ENCODE peak calls at places on chromosomes 7 and 10, in six cellular contexts. One of them, this sample, is unnamed.

GRCh38 chr7:139906879-139907278 is 77.8 kb downstream of the TBXAS1 start:
- DNase-seq in trophoblast cell: no peak
- DNase-seq in mesenchymal stem cell: no peak
- DNase-seq in H1: no peak
- DNase-seq in IMR-90: no peak
- DNase-seq in mesendoderm: no peak
- DNase-seq in this sample: no peak

GRCh38 chr7:20229652-20230500 is 12.7 kb upstream of the MACC1 start:
- DNase-seq in mesendoderm: no peak
- DNase-seq in IMR-90: peak
- DNase-seq in mesenchymal stem cell: peak
- DNase-seq in H1: no peak
- DNase-seq in trophoblast cell: peak
- DNase-seq in this sample: no peak

GRCh38 chr7:103446046-103446520 is at the start of gene SLC26A5:
- DNase-seq in H1: no peak
- DNase-seq in mesenchymal stem cell: no peak
- DNase-seq in mesendoderm: peak
- DNase-seq in trophoblast cell: peak
- DNase-seq in IMR-90: no peak
- DNase-seq in this sample: peak

GRCh38 chr7:77954773-77955562 is 156.4 kb downstream of the PHTF2 start:
- DNase-seq in mesenchymal stem cell: peak
- DNase-seq in mesendoderm: no peak
- DNase-seq in trophoblast cell: no peak
- DNase-seq in H1: no peak
- DNase-seq in IMR-90: peak
- DNase-seq in this sample: no peak

GRCh38 chr10:96642973-96643372 is 56.2 kb upstream of the TM9SF3 start:
- DNase-seq in H1: peak
- DNase-seq in mesendoderm: peak
- DNase-seq in trophoblast cell: peak
- DNase-seq in mesenchymal stem cell: no peak
- DNase-seq in IMR-90: peak
- DNase-seq in this sample: peak

GRCh38 chr7:43750016-43750887 is 8.2 kb upstream of the BLVRA start:
- DNase-seq in mesenchymal stem cell: no peak
- DNase-seq in IMR-90: peak
- DNase-seq in mesendoderm: peak
- DNase-seq in H1: no peak
- DNase-seq in trophoblast cell: no peak
- DNase-seq in this sample: no peak

GRCh38 chr10:127962205-127962604 is 55.3 kb downstream of the PTPRE start:
- DNase-seq in IMR-90: no peak
- DNase-seq in H1: no peak
- DNase-seq in mesenchymal stem cell: no peak
- DNase-seq in trophoblast cell: no peak
- DNase-seq in mesendoderm: no peak
- DNase-seq in this sample: no peak

GRCh38 chr10:132665946-132666732 is 119.8 kb downstream of the NKX6-2 start:
- DNase-seq in mesendoderm: no peak
- DNase-seq in IMR-90: peak
- DNase-seq in trophoblast cell: peak
- DNase-seq in mesenchymal stem cell: peak
- DNase-seq in H1: no peak
- DNase-seq in this sample: no peak

GRCh38 chr7:75971961-75972763 is 22.2 kb downstream of the TMEM120A start:
- DNase-seq in mesendoderm: peak
- DNase-seq in IMR-90: no peak
- DNase-seq in H1: no peak
- DNase-seq in trophoblast cell: peak
- DNase-seq in mesenchymal stem cell: peak
- DNase-seq in this sample: no peak

GRCh38 chr10:118031351-118032075 is 15.2 kb downstream of the RAB11FIP2 start:
- DNase-seq in H1: no peak
- DNase-seq in trophoblast cell: no peak
- DNase-seq in mesenchymal stem cell: no peak
- DNase-seq in mesendoderm: no peak
- DNase-seq in IMR-90: no peak
- DNase-seq in this sample: no peak

GRCh38 chr7:35398518-35398917 is 144.6 kb upstream of the TBX20 start:
- DNase-seq in H1: no peak
- DNase-seq in mesendoderm: no peak
- DNase-seq in trophoblast cell: no peak
- DNase-seq in mesenchymal stem cell: no peak
- DNase-seq in IMR-90: no peak
- DNase-seq in this sample: no peak

GRCh38 chr10:11446895-11447294 is 164.6 kb downstream of the USP6NL start:
- DNase-seq in mesendoderm: no peak
- DNase-seq in mesenchymal stem cell: no peak
- DNase-seq in H1: no peak
- DNase-seq in trophoblast cell: no peak
- DNase-seq in IMR-90: no peak
- DNase-seq in this sample: no peak

GRCh38 chr7:105353752-105354328 is 34.9 kb downstream of the SRPK2 start:
- DNase-seq in mesenchymal stem cell: peak
- DNase-seq in mesendoderm: no peak
- DNase-seq in IMR-90: no peak
- DNase-seq in H1: no peak
- DNase-seq in trophoblast cell: no peak
- DNase-seq in this sample: no peak

GRCh38 chr7:152103066-152103465 is 77.6 kb downstream of the GALNT11 start:
- DNase-seq in H1: no peak
- DNase-seq in mesendoderm: no peak
- DNase-seq in trophoblast cell: peak
- DNase-seq in IMR-90: no peak
- DNase-seq in mesenchymal stem cell: no peak
- DNase-seq in this sample: no peak

GRCh38 chr7:158423190-158423555 is 164.4 kb downstream of the PTPRN2 start:
- DNase-seq in trophoblast cell: no peak
- DNase-seq in IMR-90: no peak
- DNase-seq in mesenchymal stem cell: no peak
- DNase-seq in H1: no peak
- DNase-seq in mesendoderm: no peak
- DNase-seq in this sample: no peak

GRCh38 chr10:17684537-17684936 is 40.6 kb downstream of the STAM start:
- DNase-seq in trophoblast cell: no peak
- DNase-seq in IMR-90: no peak
- DNase-seq in mesenchymal stem cell: no peak
- DNase-seq in mesendoderm: no peak
- DNase-seq in H1: no peak
- DNase-seq in this sample: no peak

GRCh38 chr10:118309911-118310310 is 32.2 kb downstream of the FAM204A start:
- DNase-seq in trophoblast cell: no peak
- DNase-seq in IMR-90: no peak
- DNase-seq in mesendoderm: no peak
- DNase-seq in mesenchymal stem cell: no peak
- DNase-seq in H1: no peak
- DNase-seq in this sample: no peak

GRCh38 chr7:65798111-65799075 is 74.5 kb upstream of the VKORC1L1 start:
- DNase-seq in mesendoderm: peak
- DNase-seq in mesenchymal stem cell: peak
- DNase-seq in H1: no peak
- DNase-seq in trophoblast cell: peak
- DNase-seq in IMR-90: peak
- DNase-seq in this sample: no peak

GRCh38 chr7:4726051-4726450 is 44.0 kb downstream of the FOXK1 start:
- DNase-seq in IMR-90: no peak
- DNase-seq in H1: no peak
- DNase-seq in mesenchymal stem cell: peak
- DNase-seq in trophoblast cell: no peak
- DNase-seq in mesendoderm: no peak
- DNase-seq in this sample: no peak
- H3K4me3 ChIP-seq in IMR-90: no peak
- H3K4me3 ChIP-seq in H1: no peak
- H3K4me3 ChIP-seq in mesenchymal stem cell: no peak
- H3K4me3 ChIP-seq in trophoblast cell: no peak
- H3K4me3 ChIP-seq in mesendoderm: no peak
- H3K4me3 ChIP-seq in this sample: no peak

GRCh38 chr7:4916115-4916514 is 32.6 kb upstream of the RADIL start:
- DNase-seq in mesendoderm: no peak
- DNase-seq in IMR-90: no peak
- DNase-seq in trophoblast cell: no peak
- DNase-seq in mesenchymal stem cell: no peak
- DNase-seq in H1: no peak
- DNase-seq in this sample: no peak
- H3K9ac ChIP-seq in mesendoderm: no peak
- H3K9ac ChIP-seq in IMR-90: no peak
- H3K9ac ChIP-seq in trophoblast cell: no peak
- H3K9ac ChIP-seq in mesenchymal stem cell: no peak
- H3K9ac ChIP-seq in H1: no peak
- H3K9ac ChIP-seq in this sample: no peak

GRCh38 chr10:89090760-89091455 is 100.3 kb downstream of the FAS start:
- DNase-seq in mesenchymal stem cell: peak
- DNase-seq in trophoblast cell: peak
- DNase-seq in mesendoderm: no peak
- DNase-seq in H1: no peak
- DNase-seq in IMR-90: peak
- DNase-seq in this sample: no peak

GRCh38 chr10:89088901-89089300 is 98.3 kb downstream of the FAS start:
- DNase-seq in mesendoderm: no peak
- DNase-seq in mesenchymal stem cell: peak
- DNase-seq in H1: no peak
- DNase-seq in IMR-90: peak
- DNase-seq in trophoblast cell: no peak
- DNase-seq in this sample: no peak

GRCh38 chr10:89085153-89085552 is 94.6 kb downstream of the FAS start:
- DNase-seq in mesenchymal stem cell: peak
- DNase-seq in H1: no peak
- DNase-seq in trophoblast cell: no peak
- DNase-seq in IMR-90: no peak
- DNase-seq in mesendoderm: no peak
- DNase-seq in this sample: no peak

GRCh38 chr10:89091501-89091900 is 100.9 kb downstream of the FAS start:
- DNase-seq in mesenchymal stem cell: peak
- DNase-seq in mesendoderm: no peak
- DNase-seq in trophoblast cell: peak
- DNase-seq in IMR-90: peak
- DNase-seq in H1: no peak
- DNase-seq in this sample: no peak

GRCh38 chr10:89086801-89087513 is 96.4 kb downstream of the FAS start:
- DNase-seq in mesendoderm: peak
- DNase-seq in IMR-90: peak
- DNase-seq in mesenchymal stem cell: peak
- DNase-seq in H1: peak
- DNase-seq in trophoblast cell: peak
- DNase-seq in this sample: no peak
- H2AK5ac ChIP-seq in mesendoderm: no peak
- H2AK5ac ChIP-seq in IMR-90: peak
- H2AK5ac ChIP-seq in mesenchymal stem cell: no peak
- H2AK5ac ChIP-seq in H1: peak
- H2AK5ac ChIP-seq in trophoblast cell: no peak
- H2AK5ac ChIP-seq in this sample: no peak

GRCh38 chr10:109933984-109934565 is 10.8 kb upstream of the XPNPEP1 start:
- DNase-seq in mesendoderm: peak
- DNase-seq in IMR-90: peak
- DNase-seq in mesenchymal stem cell: peak
- DNase-seq in H1: no peak
- DNase-seq in trophoblast cell: peak
- DNase-seq in this sample: no peak
- H3K4me3 ChIP-seq in mesendoderm: no peak
- H3K4me3 ChIP-seq in IMR-90: no peak
- H3K4me3 ChIP-seq in mesenchymal stem cell: no peak
- H3K4me3 ChIP-seq in H1: peak
- H3K4me3 ChIP-seq in trophoblast cell: no peak
- H3K4me3 ChIP-seq in this sample: no peak

DNA sequence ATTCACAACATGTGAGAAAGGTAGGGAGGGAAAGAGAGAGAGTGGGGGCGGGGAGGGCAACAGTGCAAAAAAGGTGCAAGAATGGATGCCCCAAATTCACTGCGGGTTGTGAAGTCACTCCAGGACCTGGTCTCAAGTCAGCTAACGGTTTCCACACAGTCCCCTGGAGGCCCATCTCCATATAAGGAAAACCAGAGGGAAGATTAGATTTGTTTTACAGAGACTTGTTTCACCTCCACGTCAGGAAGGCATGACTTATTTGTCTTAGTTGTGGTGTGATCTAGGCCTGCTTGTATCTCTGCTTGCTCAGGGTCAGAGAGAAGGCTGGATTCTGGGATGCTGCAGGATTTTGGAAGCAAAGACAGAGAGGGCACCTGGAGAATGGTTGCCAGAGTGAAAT is 201.9 kb downstream of the BUB3 start:
- DNase-seq in trophoblast cell: no peak
- DNase-seq in H1: no peak
- DNase-seq in IMR-90: no peak
- DNase-seq in mesenchymal stem cell: no peak
- DNase-seq in mesendoderm: peak
- DNase-seq in this sample: no peak
- H3K9ac ChIP-seq in trophoblast cell: no peak
- H3K9ac ChIP-seq in H1: no peak
- H3K9ac ChIP-seq in IMR-90: no peak
- H3K9ac ChIP-seq in mesenchymal stem cell: no peak
- H3K9ac ChIP-seq in mesendoderm: no peak
- H3K9ac ChIP-seq in this sample: no peak

GRCh38 chr10:49418053-49418326 is 22.1 kb upstream of the DRGX start:
- DNase-seq in mesendoderm: no peak
- DNase-seq in H1: no peak
- DNase-seq in mesenchymal stem cell: no peak
- DNase-seq in IMR-90: no peak
- DNase-seq in trophoblast cell: no peak
- DNase-seq in this sample: no peak

GRCh38 chr10:49417311-49418052 is 21.6 kb upstream of the DRGX start:
- DNase-seq in H1: no peak
- DNase-seq in trophoblast cell: peak
- DNase-seq in IMR-90: no peak
- DNase-seq in mesenchymal stem cell: no peak
- DNase-seq in mesendoderm: no peak
- DNase-seq in this sample: no peak

GRCh38 chr10:49415109-49415508 is 19.2 kb upstream of the DRGX start:
- DNase-seq in mesenchymal stem cell: no peak
- DNase-seq in mesendoderm: no peak
- DNase-seq in H1: no peak
- DNase-seq in IMR-90: no peak
- DNase-seq in trophoblast cell: no peak
- DNase-seq in this sample: no peak

GRCh38 chr10:49414496-49414895 is 18.6 kb upstream of the DRGX start:
- DNase-seq in mesenchymal stem cell: no peak
- DNase-seq in trophoblast cell: no peak
- DNase-seq in IMR-90: no peak
- DNase-seq in mesendoderm: no peak
- DNase-seq in H1: no peak
- DNase-seq in this sample: no peak

DNA sequence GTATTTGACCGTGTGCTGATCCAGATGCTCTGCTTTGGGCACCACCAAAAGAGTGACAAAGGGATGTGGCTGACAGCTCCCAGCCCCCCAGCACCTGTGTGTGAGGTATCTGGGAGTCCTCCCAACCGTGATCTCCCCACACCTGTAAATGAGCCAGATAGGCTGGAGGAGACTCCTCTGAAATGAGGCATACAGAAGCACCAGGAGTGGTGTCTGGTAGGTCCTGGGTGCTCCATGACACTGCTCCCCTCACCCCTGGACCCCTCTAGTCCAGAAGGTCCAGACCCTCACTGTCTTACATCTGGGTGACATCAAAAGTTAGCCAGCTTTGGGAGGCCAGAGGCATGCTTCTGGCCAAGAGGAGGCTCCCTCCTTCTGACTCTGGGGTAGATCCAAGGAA is 20.0 kb upstream of the DRGX start:
- DNase-seq in trophoblast cell: no peak
- DNase-seq in mesendoderm: no peak
- DNase-seq in H1: no peak
- DNase-seq in IMR-90: no peak
- DNase-seq in mesenchymal stem cell: no peak
- DNase-seq in this sample: no peak
- H2AK5ac ChIP-seq in trophoblast cell: no peak
- H2AK5ac ChIP-seq in mesendoderm: no peak
- H2AK5ac ChIP-seq in H1: no peak
- H2AK5ac ChIP-seq in IMR-90: no peak
- H2AK5ac ChIP-seq in mesenchymal stem cell: no peak
- H2AK5ac ChIP-seq in this sample: no peak

This sample was measured in neuronal stem cell.